ENCODE peak calls at places on chromosomes 6 and 20, in five cellular contexts. N is NCI-H2081, L is testis, J is SHP77, W is mesothelial cell of epicardium. Y is an unnamed sample.

GRCh38 chr20:13221673-13222318 is 722 bp downstream of the ISM1 start:
- DNase-seq in N (peak), L (peak), J (peak), W (peak), Y (peak)

GRCh38 chr20:25353368-25353753 is 37.3 kb downstream of the ABHD12 start:
- DNase-seq in N (no peak), L (no peak), J (no peak), W (no peak), Y (no peak)

GRCh38 chr6:45900808-45901752 is 114.6 kb downstream of the CLIC5 start:
- DNase-seq in N (peak), L (peak), J (no peak), W (no peak), Y (no peak)

GRCh38 chr20:51365670-51366069 is 176.8 kb downstream of the NFATC2 start:
- DNase-seq in N (no peak), L (no peak), J (no peak), W (no peak), Y (no peak)

GRCh38 chr6:4848382-4849068 is 72.3 kb downstream of the CDYL start:
- DNase-seq in N (no peak), L (no peak), J (peak), W (no peak), Y (peak)

GRCh38 chr6:142737368-142738060 is 207.5 kb downstream of the HIVEP2 start:
- DNase-seq in N (no peak), L (no peak), J (no peak), W (no peak), Y (no peak)

GRCh38 chr6:116444092-116444491 is 17.1 kb upstream of the CALHM6 start:
- DNase-seq in N (peak), L (no peak), J (peak), W (no peak), Y (no peak)

GRCh38 chr6:155103816-155104366 is 108.8 kb downstream of the TIAM2 start:
- DNase-seq in N (no peak), L (no peak), J (no peak), W (no peak), Y (no peak)

GRCh38 chr20:40797425-40797824 is 108.4 kb upstream of the MAFB start:
- DNase-seq in N (no peak), L (no peak), J (no peak), W (no peak), Y (no peak)

GRCh38 chr6:130482645-130483390 is 117.0 kb downstream of the TMEM200A start:
- DNase-seq in N (no peak), L (no peak), J (no peak), W (no peak), Y (no peak)

GRCh38 chr6:83872386-83873118 is 13.1 kb downstream of the CYB5R4 start:
- DNase-seq in N (no peak), L (no peak), J (no peak), W (no peak), Y (no peak)

GRCh38 chr20:50037123-50037522 is 54.3 kb downstream of the SNAI1 start:
- DNase-seq in N (no peak), L (no peak), J (no peak), W (no peak), Y (no peak)

GRCh38 chr6:130620338-130620781 is 206.8 kb upstream of the SMLR1 start:
- DNase-seq in N (no peak), L (no peak), J (no peak), W (no peak), Y (no peak)

GRCh38 chr6:156087487-156087886 is 631.8 kb upstream of the NOX3 start:
- DNase-seq in N (no peak), L (no peak), J (no peak), W (no peak), Y (no peak)

GRCh38 chr6:6596529-6596928 is 8.0 kb downstream of the LY86 start:
- DNase-seq in N (no peak), L (no peak), J (no peak), W (no peak), Y (no peak)

GRCh38 chr6:4861564-4861963 is 85.4 kb downstream of the CDYL start:
- DNase-seq in N (no peak), L (no peak), J (no peak), W (no peak), Y (no peak)

GRCh38 chr20:60057866-60058807 is 99.9 kb downstream of the CDH26 start:
- DNase-seq in N (no peak), L (no peak), J (peak), W (no peak), Y (peak)

GRCh38 chr6:92989656-92990055 is 429.7 kb downstream of the EPHA7 start:
- DNase-seq in N (no peak), L (no peak), J (no peak), W (no peak), Y (no peak)

GRCh38 chr6:100335999-100336398 is 128.7 kb downstream of the SIM1 start:
- DNase-seq in N (no peak), L (no peak), J (no peak), W (no peak), Y (no peak)

GRCh38 chr20:10649817-10650200 is 24.0 kb downstream of the JAG1 start:
- DNase-seq in N (no peak), L (no peak), J (no peak), W (no peak), Y (no peak)

GRCh38 chr20:58604410-58604881 is 46.6 kb upstream of the STX16 start:
- DNase-seq in N (no peak), L (no peak), J (no peak), W (no peak), Y (no peak)

GRCh38 chr6:147421903-147422302 is 86.6 kb upstream of the SAMD5 start:
- DNase-seq in N (no peak), L (no peak), J (no peak), W (no peak), Y (no peak)

GRCh38 chr6:41704028-41704427 is 31.4 kb downstream of the TFEB start:
- DNase-seq in N (no peak), L (no peak), J (no peak), W (no peak), Y (no peak)

GRCh38 chr6:48671506-48671905 is 560.5 kb upstream of the PTCHD4 start:
- DNase-seq in N (no peak), L (no peak), J (no peak), W (no peak), Y (no peak)

GRCh38 chr6:132285004-132285780 is 116.1 kb downstream of the MOXD1 start:
- DNase-seq in N (no peak), L (no peak), J (no peak), W (no peak), Y (no peak)

GRCh38 chr6:143598466-143599080 is 79.2 kb upstream of the PHACTR2 start:
- DNase-seq in N (no peak), L (no peak), J (no peak), W (no peak), Y (no peak)

GRCh38 chr6:137214931-137215330 is 4.3 kb downstream of the IFNGR1 start:
- DNase-seq in N (no peak), L (no peak), J (no peak), W (no peak), Y (no peak)

GRCh38 chr20:63529180-63529860 is 7.9 kb downstream of the PTK6 start:
- DNase-seq in N (no peak), L (no peak), J (no peak), W (peak), Y (no peak)

GRCh38 chr20:46998497-46999190 is 104.0 kb downstream of the EYA2 start:
- DNase-seq in N (no peak), L (no peak), J (peak), W (no peak), Y (peak)

GRCh38 chr6:147459772-147460171 is 48.7 kb upstream of the SAMD5 start:
- DNase-seq in N (no peak), L (no peak), J (no peak), W (no peak), Y (peak)

GRCh38 chr20:46701556-46701955 is 7.9 kb upstream of the SLC2A10 start:
- DNase-seq in N (no peak), L (no peak), J (no peak), W (no peak), Y (no peak)

GRCh38 chr6:167109661-167110060 is 13.2 kb upstream of the CCR6 start:
- DNase-seq in N (no peak), L (no peak), J (no peak), W (no peak), Y (no peak)